ENCODE peak calls at places on chromosomes 3 and 15, in ten cellular contexts. One of them, this sample, is unnamed.

GRCh38 chr3:149553781-149554451 is 79.4 kb downstream of the TM4SF4 start:
- DNase-seq in stomach: no peak
- DNase-seq in GM12878: no peak
- DNase-seq in spleen: no peak
- DNase-seq in sigmoid colon: peak
- DNase-seq in K562: no peak
- DNase-seq in endothelial cell of umbilical vein: peak
- DNase-seq in breast epithelium: peak
- DNase-seq in upper lobe of left lung: no peak
- DNase-seq in prostate gland: no peak
- DNase-seq in this sample: no peak

GRCh38 chr15:67902579-67902979 is 62.7 kb upstream of the RNU6-1 start:
- DNase-seq in K562: no peak
- DNase-seq in spleen: no peak
- DNase-seq in prostate gland: no peak
- DNase-seq in endothelial cell of umbilical vein: no peak
- DNase-seq in sigmoid colon: no peak
- DNase-seq in GM12878: peak
- DNase-seq in breast epithelium: no peak
- DNase-seq in upper lobe of left lung: no peak
- DNase-seq in stomach: no peak
- DNase-seq in this sample: no peak

GRCh38 chr3:173912126-173912525 is 514.6 kb downstream of the NLGN1 start:
- DNase-seq in sigmoid colon: no peak
- DNase-seq in spleen: no peak
- DNase-seq in prostate gland: no peak
- DNase-seq in breast epithelium: no peak
- DNase-seq in GM12878: no peak
- DNase-seq in upper lobe of left lung: no peak
- DNase-seq in stomach: no peak
- DNase-seq in K562: no peak
- DNase-seq in endothelial cell of umbilical vein: no peak
- DNase-seq in this sample: no peak

GRCh38 chr3:189041482-189042090 is 130.2 kb upstream of the TPRG1 start:
- DNase-seq in breast epithelium: no peak
- DNase-seq in sigmoid colon: no peak
- DNase-seq in prostate gland: peak
- DNase-seq in stomach: peak
- DNase-seq in K562: no peak
- DNase-seq in upper lobe of left lung: peak
- DNase-seq in spleen: peak
- DNase-seq in GM12878: peak
- DNase-seq in endothelial cell of umbilical vein: peak
- DNase-seq in this sample: peak

GRCh38 chr3:131730581-131730980 is 227.8 kb upstream of the MRPL3 start:
- DNase-seq in spleen: no peak
- DNase-seq in upper lobe of left lung: no peak
- DNase-seq in prostate gland: no peak
- DNase-seq in stomach: no peak
- DNase-seq in endothelial cell of umbilical vein: no peak
- DNase-seq in K562: no peak
- DNase-seq in sigmoid colon: no peak
- DNase-seq in GM12878: no peak
- DNase-seq in breast epithelium: no peak
- DNase-seq in this sample: no peak

GRCh38 chr15:34304613-34305012 is 33.0 kb downstream of the SLC12A6 start:
- DNase-seq in sigmoid colon: no peak
- DNase-seq in upper lobe of left lung: no peak
- DNase-seq in prostate gland: no peak
- DNase-seq in GM12878: no peak
- DNase-seq in K562: no peak
- DNase-seq in endothelial cell of umbilical vein: peak
- DNase-seq in breast epithelium: no peak
- DNase-seq in stomach: no peak
- DNase-seq in spleen: no peak
- DNase-seq in this sample: no peak

GRCh38 chr15:40247406-40247971 is 8.6 kb downstream of the PAK6 start:
- DNase-seq in upper lobe of left lung: peak
- DNase-seq in sigmoid colon: peak
- DNase-seq in GM12878: no peak
- DNase-seq in K562: no peak
- DNase-seq in stomach: no peak
- DNase-seq in endothelial cell of umbilical vein: no peak
- DNase-seq in prostate gland: no peak
- DNase-seq in spleen: peak
- DNase-seq in breast epithelium: no peak
- DNase-seq in this sample: no peak

GRCh38 chr3:45583021-45583851 is 11.3 kb upstream of the LIMD1 start:
- DNase-seq in K562: no peak
- DNase-seq in GM12878: no peak
- DNase-seq in endothelial cell of umbilical vein: no peak
- DNase-seq in prostate gland: no peak
- DNase-seq in upper lobe of left lung: no peak
- DNase-seq in stomach: no peak
- DNase-seq in spleen: no peak
- DNase-seq in breast epithelium: no peak
- DNase-seq in sigmoid colon: peak
- DNase-seq in this sample: no peak

GRCh38 chr3:16992198-16992597 is 107.4 kb downstream of the PLCL2 start:
- DNase-seq in sigmoid colon: no peak
- DNase-seq in spleen: no peak
- DNase-seq in breast epithelium: no peak
- DNase-seq in stomach: no peak
- DNase-seq in endothelial cell of umbilical vein: no peak
- DNase-seq in GM12878: no peak
- DNase-seq in upper lobe of left lung: no peak
- DNase-seq in prostate gland: no peak
- DNase-seq in K562: no peak
- DNase-seq in this sample: no peak

GRCh38 chr3:143294183-143294582 is 174.6 kb downstream of the CHST2 start:
- DNase-seq in breast epithelium: no peak
- DNase-seq in spleen: no peak
- DNase-seq in K562: no peak
- DNase-seq in stomach: no peak
- DNase-seq in endothelial cell of umbilical vein: no peak
- DNase-seq in prostate gland: no peak
- DNase-seq in upper lobe of left lung: no peak
- DNase-seq in GM12878: no peak
- DNase-seq in sigmoid colon: no peak
- DNase-seq in this sample: no peak

GRCh38 chr3:122679085-122679466 is 1.6 kb upstream of the PARP14 start:
- DNase-seq in GM12878: no peak
- DNase-seq in sigmoid colon: peak
- DNase-seq in upper lobe of left lung: peak
- DNase-seq in endothelial cell of umbilical vein: peak
- DNase-seq in breast epithelium: peak
- DNase-seq in spleen: peak
- DNase-seq in K562: peak
- DNase-seq in stomach: peak
- DNase-seq in prostate gland: peak
- DNase-seq in this sample: no peak

GRCh38 chr15:44810237-44810636 is 73.9 kb downstream of the TRIM69 start:
- DNase-seq in upper lobe of left lung: no peak
- DNase-seq in sigmoid colon: no peak
- DNase-seq in spleen: no peak
- DNase-seq in endothelial cell of umbilical vein: no peak
- DNase-seq in breast epithelium: no peak
- DNase-seq in prostate gland: peak
- DNase-seq in stomach: no peak
- DNase-seq in GM12878: no peak
- DNase-seq in K562: no peak
- DNase-seq in this sample: no peak

GRCh38 chr3:59451041-59451763 is 401.4 kb upstream of the CFAP20DC start:
- DNase-seq in upper lobe of left lung: peak
- DNase-seq in endothelial cell of umbilical vein: no peak
- DNase-seq in spleen: no peak
- DNase-seq in K562: no peak
- DNase-seq in prostate gland: no peak
- DNase-seq in GM12878: peak
- DNase-seq in stomach: no peak
- DNase-seq in breast epithelium: no peak
- DNase-seq in sigmoid colon: no peak
- DNase-seq in this sample: peak

GRCh38 chr3:101725192-101725889 is 927 bp downstream of the CEP97 start:
- DNase-seq in sigmoid colon: peak
- DNase-seq in K562: peak
- DNase-seq in spleen: peak
- DNase-seq in stomach: peak
- DNase-seq in prostate gland: peak
- DNase-seq in breast epithelium: no peak
- DNase-seq in endothelial cell of umbilical vein: peak
- DNase-seq in GM12878: no peak
- DNase-seq in upper lobe of left lung: peak
- DNase-seq in this sample: no peak

GRCh38 chr3:178982138-178982537 is 89.5 kb downstream of the ZMAT3 start:
- DNase-seq in K562: no peak
- DNase-seq in stomach: no peak
- DNase-seq in prostate gland: no peak
- DNase-seq in GM12878: no peak
- DNase-seq in spleen: no peak
- DNase-seq in breast epithelium: no peak
- DNase-seq in upper lobe of left lung: no peak
- DNase-seq in sigmoid colon: no peak
- DNase-seq in endothelial cell of umbilical vein: no peak
- DNase-seq in this sample: no peak

DNA sequence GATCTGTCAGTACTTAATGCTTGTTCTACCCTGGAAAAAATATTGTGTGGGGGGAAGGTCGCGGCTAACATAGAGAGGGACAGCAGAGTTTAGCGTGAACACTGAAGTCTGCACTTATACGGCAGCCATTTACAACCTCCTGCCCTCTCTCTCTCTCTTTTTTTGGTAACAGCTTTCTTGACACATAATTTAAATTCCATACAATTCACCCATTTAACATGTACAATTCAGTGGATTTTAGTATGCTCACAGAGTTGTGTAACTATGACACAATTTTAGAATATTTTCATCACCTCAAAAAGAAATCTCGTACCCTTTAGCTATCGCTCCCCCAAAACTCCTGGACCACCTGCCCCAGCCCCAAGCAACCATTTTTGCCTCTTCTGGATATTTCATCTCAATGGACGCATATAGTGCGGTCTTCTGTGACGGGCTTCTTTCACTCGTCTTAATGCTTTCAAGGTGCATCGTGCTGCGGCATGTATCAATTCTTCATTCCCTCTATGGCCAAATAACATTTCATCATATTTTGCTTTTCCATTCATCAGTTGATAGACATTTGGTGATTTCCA is 141.8 kb downstream of the XXYLT1 start:
- DNase-seq in endothelial cell of umbilical vein: no peak
- DNase-seq in stomach: no peak
- DNase-seq in GM12878: no peak
- DNase-seq in prostate gland: no peak
- DNase-seq in upper lobe of left lung: no peak
- DNase-seq in spleen: no peak
- DNase-seq in K562: no peak
- DNase-seq in breast epithelium: no peak
- DNase-seq in sigmoid colon: no peak
- DNase-seq in this sample: no peak
- TF ChIP-seq POLR2AphosphoS5 in endothelial cell of umbilical vein: no peak
- TF ChIP-seq POLR2AphosphoS5 in stomach: no peak
- TF ChIP-seq POLR2AphosphoS5 in GM12878: no peak
- TF ChIP-seq POLR2AphosphoS5 in prostate gland: no peak
- TF ChIP-seq POLR2AphosphoS5 in upper lobe of left lung: no peak
- TF ChIP-seq POLR2AphosphoS5 in spleen: no peak
- TF ChIP-seq POLR2AphosphoS5 in K562: no peak
- TF ChIP-seq POLR2AphosphoS5 in breast epithelium: no peak
- TF ChIP-seq POLR2AphosphoS5 in sigmoid colon: no peak
- TF ChIP-seq POLR2AphosphoS5 in this sample: no peak

GRCh38 chr15:73994419-73994883 is at the start of gene PML:
- DNase-seq in breast epithelium: peak
- DNase-seq in sigmoid colon: peak
- DNase-seq in spleen: peak
- DNase-seq in GM12878: peak
- DNase-seq in K562: peak
- DNase-seq in upper lobe of left lung: peak
- DNase-seq in prostate gland: peak
- DNase-seq in stomach: peak
- DNase-seq in endothelial cell of umbilical vein: peak
- DNase-seq in this sample: peak
- TF ChIP-seq POLR2A in breast epithelium: no peak
- TF ChIP-seq POLR2A in sigmoid colon: peak
- TF ChIP-seq POLR2A in spleen: peak
- TF ChIP-seq POLR2A in GM12878: peak
- TF ChIP-seq POLR2A in K562: peak
- TF ChIP-seq POLR2A in upper lobe of left lung: peak
- TF ChIP-seq POLR2A in prostate gland: peak
- TF ChIP-seq POLR2A in stomach: peak
- TF ChIP-seq POLR2A in endothelial cell of umbilical vein: no peak
- TF ChIP-seq POLR2A in this sample: peak

DNA sequence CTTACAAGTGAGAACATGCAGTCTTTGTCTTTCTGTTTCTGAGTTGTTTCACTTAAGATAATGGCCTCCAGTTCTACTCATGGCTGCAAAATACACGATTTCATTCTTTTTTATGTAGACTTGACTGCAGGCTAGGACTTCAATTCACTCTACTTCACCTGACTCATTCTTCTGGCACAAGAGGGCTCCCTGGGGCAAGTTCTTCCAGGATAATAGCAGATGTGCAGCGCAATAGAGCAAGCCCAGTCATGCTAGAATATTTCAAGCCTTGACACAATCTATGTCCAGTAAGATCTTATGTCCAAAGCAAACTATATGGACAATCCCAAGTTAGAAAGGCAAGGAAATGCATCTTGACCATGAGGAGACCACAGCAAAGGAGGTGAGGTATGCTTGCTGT is 211.7 kb upstream of the GADL1 start:
- DNase-seq in GM12878: no peak
- DNase-seq in sigmoid colon: no peak
- DNase-seq in prostate gland: peak
- DNase-seq in stomach: no peak
- DNase-seq in breast epithelium: peak
- DNase-seq in K562: no peak
- DNase-seq in endothelial cell of umbilical vein: no peak
- DNase-seq in spleen: no peak
- DNase-seq in upper lobe of left lung: no peak
- DNase-seq in this sample: no peak
- TF ChIP-seq POLR2AphosphoS5 in GM12878: no peak
- TF ChIP-seq POLR2AphosphoS5 in sigmoid colon: no peak
- TF ChIP-seq POLR2AphosphoS5 in prostate gland: no peak
- TF ChIP-seq POLR2AphosphoS5 in stomach: no peak
- TF ChIP-seq POLR2AphosphoS5 in breast epithelium: no peak
- TF ChIP-seq POLR2AphosphoS5 in K562: no peak
- TF ChIP-seq POLR2AphosphoS5 in endothelial cell of umbilical vein: no peak
- TF ChIP-seq POLR2AphosphoS5 in spleen: no peak
- TF ChIP-seq POLR2AphosphoS5 in upper lobe of left lung: no peak
- TF ChIP-seq POLR2AphosphoS5 in this sample: no peak

DNA sequence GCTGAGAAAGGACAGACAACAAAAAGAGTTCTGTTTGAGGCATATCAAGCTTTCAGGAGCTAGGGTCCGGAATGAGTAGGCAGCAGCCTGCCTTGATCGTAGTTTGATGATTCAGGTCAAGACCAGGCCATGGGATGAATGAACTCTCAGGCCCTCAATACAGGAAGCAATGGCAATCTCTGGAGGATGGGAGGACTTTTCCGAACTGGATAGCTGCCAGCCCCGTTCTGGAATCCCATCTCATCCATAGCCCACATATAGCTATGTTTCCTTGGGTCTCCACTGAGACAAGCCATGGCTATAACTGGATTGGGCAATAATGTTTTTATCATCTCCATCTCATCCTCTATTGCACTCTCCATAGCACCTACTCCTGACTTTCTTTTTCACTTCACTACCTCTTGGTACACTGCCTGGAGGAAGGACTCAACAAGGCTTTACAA is 12.8 kb downstream of the AHSG start:
- DNase-seq in upper lobe of left lung: no peak
- DNase-seq in breast epithelium: no peak
- DNase-seq in prostate gland: no peak
- DNase-seq in stomach: no peak
- DNase-seq in K562: no peak
- DNase-seq in GM12878: no peak
- DNase-seq in endothelial cell of umbilical vein: no peak
- DNase-seq in spleen: no peak
- DNase-seq in sigmoid colon: no peak
- DNase-seq in this sample: no peak
- TF ChIP-seq POLR2A in upper lobe of left lung: no peak
- TF ChIP-seq POLR2A in breast epithelium: no peak
- TF ChIP-seq POLR2A in prostate gland: no peak
- TF ChIP-seq POLR2A in stomach: no peak
- TF ChIP-seq POLR2A in K562: no peak
- TF ChIP-seq POLR2A in GM12878: no peak
- TF ChIP-seq POLR2A in endothelial cell of umbilical vein: no peak
- TF ChIP-seq POLR2A in spleen: no peak
- TF ChIP-seq POLR2A in sigmoid colon: no peak
- TF ChIP-seq POLR2A in this sample: no peak

This sample was measured in GM12892.